ENCODE peak calls at places on chromosomes 1 and 21, in six cellular contexts. K is HepG2, G is GM12878, S is A549, R is upper lobe of left lung, L is K562. O is an unnamed sample.

GRCh38 chr1:214327519-214327918 is 46.6 kb downstream of the SMYD2 start:
- ATAC-seq in R (no peak), G (no peak), L (no peak), S (no peak), K (no peak), O (no peak)

GRCh38 chr1:97581614-97582051 is 339.2 kb downstream of the DPYD start:
- ATAC-seq in S (peak; percentile 66), G (no peak), L (no peak), R (no peak), K (no peak), O (no peak)

GRCh38 chr1:60245371-60245770 is 171.8 kb upstream of the C1orf87 start:
- ATAC-seq in L (no peak), G (no peak), K (no peak), R (peak; percentile 39), S (no peak), O (peak; percentile 46)

GRCh38 chr1:17675681-17676243 is 79.4 kb upstream of the ACTL8 start:
- ATAC-seq in L (no peak), K (no peak), G (no peak), S (no peak), R (no peak), O (no peak)

GRCh38 chr1:211632808-211633522 is 42.5 kb downstream of the NEK2 start:
- ATAC-seq in G (peak; percentile 38), R (peak; percentile 15), K (peak; percentile 57), S (no peak), L (peak; percentile 6), O (peak; percentile 82)

GRCh38 chr1:217076902-217077301 is 353.7 kb upstream of the ESRRG start:
- ATAC-seq in K (no peak), R (no peak), S (no peak), G (no peak), L (no peak), O (no peak)

GRCh38 chr1:23555225-23555801 is 4.0 kb downstream of the ID3 start:
- ATAC-seq in G (no peak), K (no peak), L (no peak), R (no peak), S (peak; percentile 3), O (no peak)

GRCh38 chr1:58717979-58718378 is 18.1 kb upstream of the MYSM1 start:
- ATAC-seq in R (no peak), K (no peak), G (no peak), S (no peak), L (no peak), O (no peak)

DNA sequence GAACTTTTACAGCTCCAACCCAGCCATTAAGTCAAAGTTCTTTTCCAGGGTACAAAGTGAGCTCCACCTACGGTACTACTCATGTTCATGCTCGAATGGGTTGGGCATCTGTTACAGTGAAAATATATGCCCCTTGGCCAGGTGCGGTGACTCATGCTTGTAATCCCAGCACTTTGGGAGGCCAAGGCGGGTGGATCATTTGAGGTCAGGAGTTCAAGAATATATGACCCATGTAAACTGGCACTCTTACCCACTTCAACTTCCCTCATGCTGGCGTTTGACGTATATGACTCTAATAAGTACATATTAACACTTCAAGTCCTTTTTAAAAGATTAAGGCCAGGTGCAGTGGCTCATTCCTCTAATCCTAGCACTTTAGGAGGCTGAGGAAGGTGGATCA is 71.3 kb upstream of the PKN2 start:
- ATAC-seq in L (no peak), R (peak; percentile 56), S (no peak), K (no peak), G (no peak), O (no peak)
- TF ChIP-seq EP300 in L (no peak), R (no peak), S (no peak), K (no peak), G (no peak), O (no peak)

DNA sequence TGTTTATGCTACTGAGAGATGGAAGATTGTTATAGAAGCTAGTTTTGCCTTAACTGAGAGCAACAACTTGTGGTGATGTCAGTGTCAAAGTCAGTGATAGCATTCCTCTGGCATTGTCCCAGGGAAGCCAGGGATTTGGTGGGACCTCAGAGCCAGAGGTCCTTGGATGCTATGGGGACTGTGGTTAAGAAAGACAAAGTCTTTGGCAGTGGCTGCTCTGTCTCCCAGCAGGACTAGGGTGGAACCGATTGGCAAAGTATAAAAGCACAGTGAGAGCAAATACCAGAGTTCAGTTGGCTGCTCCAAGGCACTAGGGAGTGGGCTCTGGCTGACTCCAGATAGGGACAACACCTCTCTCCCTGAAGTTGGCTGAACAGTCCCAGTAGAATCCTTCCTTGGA is 104.8 kb downstream of the GDAP2 start:
- ATAC-seq in G (no peak), S (no peak), L (no peak), K (no peak), R (peak; percentile 41), O (peak; percentile 52)
- H3K4me1 ChIP-seq in G (no peaks in the 10 kb centered on the region), S (peaks cover 42% of the 10 kb centered on the region), L (peaks cover 6% of the 10 kb centered on the region), K (peaks cover 47% of the 10 kb centered on the region), R (peaks cover 13% of the 10 kb centered on the region), O (peaks cover 86% of the 10 kb centered on the region)

GRCh38 chr1:111857251-111857651 is 101.5 kb downstream of the DDX20 start:
- ATAC-seq in S (no peak), R (no peak), K (no peak), L (no peak), G (no peak), O (no peak)
- TF ChIP-seq EP300 in S (no peak), R (no peak), K (no peak), L (no peak), G (no peak), O (no peak)

DNA sequence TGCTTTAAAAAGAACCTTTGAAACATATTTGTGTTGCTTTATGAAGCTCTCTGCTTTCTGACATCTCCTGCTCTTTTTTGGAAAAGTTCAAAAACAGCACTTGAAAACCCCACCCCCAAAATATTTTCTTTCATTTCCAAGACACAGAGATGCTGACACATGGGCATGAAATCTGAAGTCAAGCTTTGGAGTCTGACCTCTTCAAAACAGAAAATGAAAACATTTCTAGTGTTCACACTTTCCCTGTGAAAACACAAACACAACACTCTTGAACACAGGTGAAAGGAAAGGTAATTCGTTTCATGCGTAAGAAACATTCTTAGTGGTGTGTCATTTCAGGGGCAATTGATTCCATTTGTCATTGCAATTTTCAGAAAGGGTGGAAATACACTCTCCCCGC is 10.8 kb downstream of the NGF start:
- ATAC-seq in R (no peak), G (no peak), S (no peak), L (no peak), K (no peak), O (no peak)
- H3K4me1 ChIP-seq in R (peaks cover 1% of the 10 kb centered on the region), G (no peaks in the 10 kb centered on the region), S (peaks cover 46% of the 10 kb centered on the region), L (no peaks in the 10 kb centered on the region), K (no peaks in the 10 kb centered on the region), O (no peaks in the 10 kb centered on the region)

DNA sequence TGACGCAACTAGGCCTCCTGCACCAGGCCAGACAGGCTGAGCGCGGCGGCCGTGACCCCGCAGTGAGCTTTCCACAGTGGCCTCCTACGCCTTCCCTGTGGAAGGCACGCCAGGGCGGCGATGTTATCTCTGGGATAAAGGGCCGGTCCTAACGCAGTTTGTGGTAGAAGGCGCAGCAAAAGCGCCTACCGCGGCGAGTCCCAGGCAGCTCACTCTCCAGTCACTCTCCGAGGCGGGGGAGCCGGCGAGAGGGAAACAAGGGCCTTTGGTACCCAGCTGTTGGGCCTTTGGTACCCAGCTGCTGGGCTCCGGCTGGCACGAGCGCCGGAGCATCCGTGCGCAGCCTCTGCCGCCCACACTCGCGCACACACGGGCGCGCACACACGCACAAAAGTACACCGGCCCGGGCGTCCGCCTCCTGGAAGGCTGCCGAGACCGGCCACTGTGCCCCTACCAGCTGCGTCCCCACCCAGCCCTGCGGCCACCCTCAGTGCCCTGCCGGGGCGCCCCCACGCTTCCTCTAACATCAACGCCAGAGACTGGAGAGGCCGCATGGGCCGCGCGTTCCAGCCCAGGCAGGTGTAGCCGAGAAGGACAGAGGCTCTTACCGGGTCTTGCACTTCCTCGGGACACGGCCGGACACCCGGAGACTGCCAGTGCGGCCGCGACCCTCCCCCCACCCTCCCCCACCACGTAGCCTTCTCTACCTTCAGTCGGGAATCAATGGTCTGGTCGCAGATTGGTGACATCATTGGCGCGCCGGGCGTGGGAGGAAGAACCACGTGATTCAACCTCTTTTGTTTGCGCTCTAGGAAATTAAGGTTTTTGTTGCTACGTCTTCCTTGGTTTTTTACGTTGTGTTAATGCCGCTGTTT is 19.5 kb upstream of the ADAR start:
- ATAC-seq in L (peak; percentile 92), R (peak; percentile 94), S (peak; percentile 88), G (peak; percentile 74), K (peak; percentile 87), O (peak; percentile 83)
- TF ChIP-seq EP300 in L (peak; percentile 66), R (no peak), S (no peak), G (no peak), K (peak; percentile 9), O (no peak)

GRCh38 chr21:17650301-17650700 is 37.6 kb upstream of the BTG3 start:
- ATAC-seq in K (peak; percentile 71), G (no peak), S (no peak), R (no peak), L (no peak), O (no peak)

GRCh38 chr21:17644186-17644585 is 31.5 kb upstream of the BTG3 start:
- ATAC-seq in L (no peak), R (no peak), S (no peak), K (no peak), G (no peak), O (no peak)

GRCh38 chr21:17640821-17641220 is 28.1 kb upstream of the BTG3 start:
- ATAC-seq in G (no peak), R (no peak), S (no peak), K (no peak), L (no peak), O (no peak)

GRCh38 chr21:17651526-17651925 is 38.8 kb upstream of the BTG3 start:
- ATAC-seq in S (no peak), R (no peak), G (no peak), K (no peak), L (no peak), O (no peak)

DNA sequence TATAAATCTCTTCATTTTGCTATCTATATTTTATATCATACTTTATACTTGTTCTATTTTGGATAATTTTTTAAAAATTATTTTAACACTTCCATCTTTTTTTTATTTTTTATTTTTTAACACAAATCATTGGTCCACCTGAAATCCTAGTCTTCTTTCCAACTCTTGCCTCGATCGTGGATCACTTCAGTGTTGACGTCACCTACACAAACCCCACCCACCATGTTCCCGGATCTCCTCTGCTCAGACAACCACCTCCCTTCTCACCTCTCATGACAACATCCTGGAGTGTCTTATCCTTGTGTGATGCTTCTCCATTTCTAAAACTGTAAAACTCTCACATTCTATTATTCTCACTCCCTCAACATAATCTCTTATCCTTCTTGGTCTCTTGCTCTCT is 34.1 kb upstream of the BTG3 start:
- ATAC-seq in R (no peak), L (no peak), K (no peak), G (no peak), S (no peak), O (no peak)
- H3K4me1 ChIP-seq in R (no peaks in the 10 kb centered on the region), L (no peaks in the 10 kb centered on the region), K (peaks cover 14% of the 10 kb centered on the region), G (no peaks in the 10 kb centered on the region), S (no peaks in the 10 kb centered on the region), O (no peaks in the 10 kb centered on the region)

GRCh38 chr1:223543559-223543958 is 121.9 kb downstream of the CAPN8 start:
- ATAC-seq in K (no peak), R (no peak), L (no peak), G (no peak), S (no peak), O (no peak)
- TF ChIP-seq EP300 in K (no peak), R (no peak), L (no peak), G (no peak), S (no peak), O (no peak)

DNA sequence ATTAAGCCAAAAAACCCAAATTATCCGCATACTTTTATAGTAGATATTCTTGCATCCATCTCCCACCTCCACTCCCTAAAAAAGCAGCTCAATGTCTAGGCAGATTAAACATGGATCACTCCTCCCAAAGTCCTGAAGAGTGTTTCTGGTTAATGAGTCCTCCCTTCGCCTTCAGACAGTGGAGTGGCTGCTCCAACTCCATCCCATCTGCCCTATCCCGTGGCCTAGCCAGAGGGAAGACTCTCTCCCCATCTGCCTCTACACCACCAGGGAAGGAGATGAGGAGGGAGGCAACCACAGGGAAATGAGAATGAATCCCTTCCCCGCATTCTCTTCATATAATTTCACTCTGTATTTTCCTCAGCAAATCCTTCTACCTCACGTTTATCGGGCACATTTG is 103.8 kb downstream of the SLC45A1 start:
- ATAC-seq in K (no peak), G (no peak), L (no peak), R (peak; percentile 49), S (no peak), O (no peak)
- H3K4me1 ChIP-seq in K (peaks cover 73% of the 10 kb centered on the region), G (peaks cover 20% of the 10 kb centered on the region), L (peaks cover 21% of the 10 kb centered on the region), R (peaks cover 70% of the 10 kb centered on the region), S (peaks cover 40% of the 10 kb centered on the region), O (peaks cover 66% of the 10 kb centered on the region)

O was measured in gastroesophageal sphincter.